ENCODE peak calls at places on chromosomes 2 and 18, in six cellular contexts. C, Z, E, B, T and J are unnamed samples.

GRCh38 chr18:11516988-11517630 is 92.3 kb upstream of the SLC35G4 start:
- DNase-seq in C (no peak), Z (no peak), E (no peak), B (no peak), T (no peak), J (no peak)

GRCh38 chr2:185583058-185583816 is 155.4 kb upstream of the FSIP2 start:
- DNase-seq in C (no peak), Z (no peak), E (no peak), B (no peak), T (no peak), J (no peak)

GRCh38 chr18:34647251-34647650 is 62.8 kb upstream of the DTNA start:
- DNase-seq in C (no peak), Z (no peak), E (peak; percentile 7), B (no peak), T (no peak), J (no peak)

GRCh38 chr2:38398739-38399138 is 21.7 kb upstream of the ATL2 start:
- DNase-seq in C (no peak), Z (no peak), E (no peak), B (no peak), T (no peak), J (no peak)

GRCh38 chr2:128638741-128639477 is 320.2 kb upstream of the HS6ST1 start:
- DNase-seq in C (no peak), Z (no peak), E (peak; percentile 88), B (peak; percentile 68), T (peak; percentile 23), J (no peak)

GRCh38 chr2:45029215-45029614 is 20.0 kb upstream of the SIX2 start:
- DNase-seq in C (no peak), Z (no peak), E (no peak), B (no peak), T (no peak), J (no peak)

GRCh38 chr2:28164280-28164801 is 228.3 kb upstream of the FOSL2 start:
- DNase-seq in C (no peak), Z (no peak), E (no peak), B (no peak), T (no peak), J (no peak)

GRCh38 chr2:196954001-196954400 is 27.5 kb upstream of the PGAP1 start:
- DNase-seq in C (no peak), Z (no peak), E (no peak), B (no peak), T (peak; percentile 98), J (no peak)

GRCh38 chr2:119005565-119005964 is 63.6 kb downstream of the MARCO start:
- DNase-seq in C (no peak), Z (no peak), E (no peak), B (no peak), T (no peak), J (no peak)